ENCODE peak calls at places on chromosomes 12 and 14, in eight cellular contexts. A is AG09319, J is neural crest cell, X is fibroblast of mammary gland, V is epithelial cell of esophagus, R is fibroblast of the aortic adventitia, F is OCI-LY7, H is AG10803. Z is an unnamed sample.
A peak's percentile ranks its signal among the peaks of the same experiment; 100 is the strongest.

GRCh38 chr14:67240168-67240932 is 885 bp upstream of the PALS1 start:
- DNase-seq in A (no peak), J (peak; percentile 6), X (peak; percentile 7), V (peak; percentile 53), R (no peak), F (peak; percentile 31), H (peak; percentile 36), Z (peak; percentile 56)

GRCh38 chr12:56127888-56128668 is at the start of gene ESYT1:
- DNase-seq in A (peak; percentile 99), J (peak; percentile 90), X (peak; percentile 99), V (peak; percentile 100), R (peak; percentile 100), F (peak; percentile 100), H (peak; percentile 100), Z (peak; percentile 100)

GRCh38 chr12:113049976-113050742 is 6.4 kb upstream of the DTX1 start:
- DNase-seq in A (no peak), J (peak; percentile 14), X (no peak), V (peak; percentile 34), R (no peak), F (peak; percentile 85), H (no peak), Z (no peak)

GRCh38 chr14:103545915-103546650 is 16.4 kb downstream of the BAG5 start:
- DNase-seq in A (no peak), J (no peak), X (no peak), V (no peak), R (no peak), F (no peak), H (no peak), Z (no peak)

GRCh38 chr14:77314043-77314442 is 6.6 kb downstream of the POMT2 start:
- DNase-seq in A (peak; percentile 40), J (no peak), X (peak; percentile 91), V (peak; percentile 98), R (peak; percentile 63), F (no peak), H (peak; percentile 97), Z (peak; percentile 78)

GRCh38 chr12:108570743-108571603 is 8.6 kb downstream of the ISCU start:
- DNase-seq in A (peak; percentile 40), J (no peak), X (peak; percentile 79), V (peak; percentile 38), R (peak; percentile 84), F (peak; percentile 75), H (peak; percentile 75), Z (peak; percentile 33)

GRCh38 chr12:46522141-46522540 is 149.6 kb upstream of the SLC38A2 start:
- DNase-seq in A (no peak), J (no peak), X (peak; percentile 34), V (no peak), R (peak; percentile 43), F (no peak), H (peak; percentile 70), Z (no peak)

GRCh38 chr12:106249411-106250135 is 1.8 kb upstream of the CKAP4 start:
- DNase-seq in A (no peak), J (no peak), X (no peak), V (no peak), R (no peak), F (peak; percentile 93), H (no peak), Z (no peak)

GRCh38 chr14:77098470-77099353 is 654 bp downstream of the CIPC start:
- DNase-seq in A (no peak), J (no peak), X (no peak), V (peak; percentile 38), R (no peak), F (peak; percentile 20), H (no peak), Z (peak; percentile 64)

GRCh38 chr12:22231836-22232235 is 102.7 kb downstream of the ST8SIA1 start:
- DNase-seq in A (no peak), J (no peak), X (peak; percentile 16), V (no peak), R (no peak), F (no peak), H (no peak), Z (peak; percentile 18)

GRCh38 chr12:120936197-120936596 is 32.0 kb upstream of the SPPL3 start:
- DNase-seq in A (no peak), J (no peak), X (no peak), V (no peak), R (no peak), F (no peak), H (no peak), Z (no peak)

GRCh38 chr12:123139926-123140674 is 10.8 kb downstream of the PITPNM2 start:
- DNase-seq in A (no peak), J (no peak), X (peak; percentile 60), V (peak; percentile 52), R (peak; percentile 37), F (no peak), H (peak; percentile 40), Z (peak; percentile 33)

GRCh38 chr12:62799766-62800406 is 135.1 kb downstream of the PPM1H start:
- DNase-seq in A (no peak), J (no peak), X (no peak), V (peak; percentile 91), R (no peak), F (no peak), H (no peak), Z (no peak)

GRCh38 chr14:77485901-77486678 is 12.5 kb downstream of the ISM2 start:
- DNase-seq in A (no peak), J (no peak), X (peak; percentile 82), V (peak; percentile 80), R (peak; percentile 63), F (no peak), H (peak; percentile 47), Z (peak; percentile 13)

GRCh38 chr12:102300824-102301461 is 103.3 kb upstream of the PMCH start:
- DNase-seq in A (peak; percentile 14), J (no peak), X (peak; percentile 77), V (peak; percentile 77), R (peak; percentile 50), F (peak; percentile 35), H (peak; percentile 44), Z (peak; percentile 63)

GRCh38 chr12:25366159-25366558 is 115.4 kb upstream of the KRAS start:
- DNase-seq in A (no peak), J (no peak), X (no peak), V (no peak), R (no peak), F (no peak), H (no peak), Z (no peak)

DNA sequence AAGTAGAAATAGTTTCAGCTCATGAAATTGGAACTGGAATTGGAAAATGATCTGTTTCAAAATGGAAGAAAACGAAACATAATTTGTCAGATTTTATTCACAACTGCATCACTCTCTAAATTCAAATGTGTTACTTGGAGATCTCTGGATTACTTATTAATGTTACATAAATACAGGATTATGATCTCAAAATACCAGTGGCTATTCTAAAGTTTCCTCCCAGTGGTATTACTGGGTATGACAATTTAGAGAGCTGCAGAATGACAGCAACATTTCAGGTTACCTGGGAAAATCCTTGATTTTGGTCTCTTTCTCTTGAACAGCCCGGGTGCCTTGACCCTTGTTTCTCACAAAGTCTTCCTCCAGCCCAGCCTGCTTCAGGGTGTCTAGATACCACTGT is 14.2 kb downstream of the FAM161B start:
- DNase-seq in A (no peak), J (no peak), X (peak; percentile 18), V (peak; percentile 14), R (peak; percentile 11), F (peak; percentile 31), H (no peak), Z (peak; percentile 20)
- TF ChIP-seq CTCF in A (peak; percentile 16), J (peak; percentile 57), X (peak; percentile 29), V (no peak), R (peak; percentile 45), F (peak; percentile 65), H (peak; percentile 40), Z (peak; percentile 22)

GRCh38 chr14:23916038-23916437 is 37.5 kb upstream of the DHRS4 start:
- DNase-seq in A (no peak), J (no peak), X (no peak), V (no peak), R (peak; percentile 79), F (no peak), H (peak; percentile 7), Z (no peak)

GRCh38 chr14:23915559-23915958 is 38.0 kb upstream of the DHRS4 start:
- DNase-seq in A (no peak), J (no peak), X (no peak), V (no peak), R (no peak), F (no peak), H (no peak), Z (no peak)

GRCh38 chr14:23910876-23911210 is 42.7 kb upstream of the DHRS4 start:
- DNase-seq in A (no peak), J (no peak), X (no peak), V (no peak), R (no peak), F (no peak), H (no peak), Z (no peak)

DNA sequence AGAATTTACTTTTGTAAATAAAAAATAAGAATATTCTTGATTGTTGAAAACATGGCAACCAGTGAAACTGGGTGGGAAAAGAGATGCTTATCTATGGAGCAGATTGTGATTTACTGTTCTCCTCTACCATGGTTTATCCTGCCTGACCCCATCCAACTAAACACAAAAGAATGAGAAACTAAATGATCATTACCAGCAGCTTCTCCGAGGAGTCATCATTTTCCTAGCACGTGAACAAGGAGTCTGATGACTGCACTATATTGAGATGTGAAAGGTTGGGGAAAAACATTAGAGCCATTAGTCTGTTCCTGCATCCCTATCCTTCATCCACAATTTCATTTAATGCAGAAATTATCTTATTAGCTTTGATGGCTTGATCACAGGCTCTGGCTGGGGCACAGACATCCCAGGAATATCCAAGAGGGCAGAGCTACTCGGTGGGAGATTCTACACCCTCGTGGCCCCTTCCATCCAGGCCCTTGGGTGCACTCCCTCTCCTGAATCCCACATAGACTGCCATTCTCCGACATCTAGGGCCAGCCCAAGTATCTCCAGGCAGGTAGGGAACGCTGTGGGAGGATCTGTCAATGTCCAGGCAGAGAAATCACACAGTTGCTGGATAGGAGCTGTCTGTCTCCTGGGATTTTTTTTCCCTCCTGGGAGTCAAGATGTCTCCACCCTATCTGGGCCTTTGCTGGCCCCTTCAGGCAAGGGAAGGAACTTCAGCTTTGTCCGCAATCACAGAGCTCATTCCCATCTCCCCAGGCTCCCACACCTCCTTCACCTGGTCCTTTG is 43.3 kb upstream of the DHRS4 start:
- DNase-seq in A (peak; percentile 4), J (peak; percentile 50), X (peak; percentile 46), V (peak; percentile 72), R (peak; percentile 51), F (peak; percentile 19), H (peak; percentile 54), Z (peak; percentile 75)
- TF ChIP-seq CTCF in A (peak; percentile 80), J (peak; percentile 73), X (peak; percentile 84), V (peak; percentile 98), R (peak; percentile 90), F (peak; percentile 74), H (peak; percentile 90), Z (peak; percentile 93)

GRCh38 chr12:51311389-51311788 is 12.6 kb downstream of the BIN2 start:
- DNase-seq in A (no peak), J (no peak), X (no peak), V (no peak), R (no peak), F (no peak), H (no peak), Z (no peak)

GRCh38 chr12:51307655-51308593 is 16.1 kb downstream of the BIN2 start:
- DNase-seq in A (peak; percentile 35), J (no peak), X (peak; percentile 91), V (peak; percentile 91), R (peak; percentile 92), F (no peak), H (peak; percentile 77), Z (peak; percentile 74)
- TF ChIP-seq CTCF in A (no peak), J (no peak), X (no peak), V (no peak), R (no peak), F (no peak), H (no peak), Z (no peak)

DNA sequence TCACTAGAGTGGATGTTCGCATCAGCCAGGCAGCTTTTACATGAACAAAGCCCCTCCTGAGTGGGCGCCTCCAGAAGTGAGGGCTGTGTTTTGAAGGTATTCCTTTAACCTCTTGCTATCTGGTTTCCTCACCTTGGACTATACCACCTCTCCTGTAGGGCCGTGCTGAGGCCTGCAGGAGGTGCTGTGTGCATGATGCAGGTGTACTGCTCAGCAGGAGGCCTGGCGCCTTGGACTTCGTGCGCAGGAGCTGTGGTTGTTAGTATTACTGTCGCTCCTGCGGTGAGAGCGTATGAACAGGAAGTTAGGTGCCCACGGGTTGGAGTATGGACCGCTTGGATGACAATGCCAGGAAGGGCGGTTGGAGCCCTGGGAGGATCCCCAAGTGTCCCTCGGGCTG is 130.7 kb downstream of the TSPAN9 start:
- DNase-seq in A (no peak), J (no peak), X (no peak), V (peak; percentile 22), R (no peak), F (no peak), H (no peak), Z (peak; percentile 31)
- TF ChIP-seq CTCF in A (no peak), J (peak; percentile 43), X (peak; percentile 14), V (peak; percentile 32), R (no peak), F (peak; percentile 74), H (no peak), Z (peak; percentile 22)

Z was measured in MCF 10A.